ENCODE peak calls at places on chromosomes 7 and 10, in ten cellular contexts. Z is activated T-cell treated with anti-CD3 and anti-CD28 coated beads for 1 hour; G is brain microvascular endothelial cell; D is body of pancreas; I is NCI-H1092; E is activated CD4-positive, alpha-beta T cell treated with anti-CD3 and anti-CD28 coated beads for 24 hours; Q is iris pigment epithelial cell; S is NCI-H2081; C is fibroblast of the conjunctiva; O is NCI-H345. L is an unnamed sample.

GRCh38 chr7:107865956-107866775 is 24.8 kb upstream of the DLD start:
- DNase-seq in I (no peak), S (no peak), O (no peak), G (no peak), Q (peak; percentile 54), D (no peak), E (no peak), Z (no peak), C (no peak), L (no peak)

GRCh38 chr10:133140417-133141143 is 19.4 kb upstream of the KNDC1 start:
- DNase-seq in Z (no peak), E (no peak), G (no peak), S (no peak), O (no peak), D (no peak), C (no peak), Q (no peak), I (no peak), L (peak; percentile 42)

GRCh38 chr7:14834888-14835287 is 67.7 kb downstream of the DGKB start:
- DNase-seq in E (no peak), G (peak; percentile 48), I (no peak), C (no peak), O (no peak), Q (peak; percentile 31), S (peak; percentile 55), Z (no peak), D (no peak), L (no peak)

GRCh38 chr7:98456851-98457250 is 56.0 kb upstream of the BAIAP2L1 start:
- DNase-seq in G (no peak), Q (no peak), E (no peak), I (no peak), S (no peak), Z (no peak), C (no peak), O (no peak), D (no peak), L (no peak)

GRCh38 chr7:51043461-51043860 is 260.8 kb upstream of the GRB10 start:
- DNase-seq in I (no peak), Z (no peak), G (no peak), C (no peak), Q (no peak), S (no peak), D (no peak), E (no peak), O (no peak), L (no peak)

GRCh38 chr10:30391266-30391665 is 42.2 kb upstream of the MTPAP start:
- DNase-seq in Z (no peak), S (no peak), Q (no peak), C (no peak), D (no peak), O (no peak), G (no peak), E (no peak), I (no peak), L (no peak)

GRCh38 chr7:49099587-49100326 is 175.4 kb downstream of the CDC14C start:
- DNase-seq in S (no peak), I (no peak), Q (no peak), G (no peak), Z (no peak), C (no peak), O (no peak), E (no peak), D (no peak), L (no peak)

GRCh38 chr10:43128958-43129706 is 9.1 kb upstream of the CSGALNACT2 start:
- DNase-seq in C (peak; percentile 91), G (peak; percentile 92), Q (peak; percentile 99), D (no peak), O (no peak), I (no peak), E (no peak), Z (no peak), S (no peak), L (peak; percentile 14)

GRCh38 chr10:3803295-3803883 is 18.4 kb upstream of the KLF6 start:
- DNase-seq in Z (no peak), S (no peak), C (no peak), E (no peak), Q (no peak), O (no peak), G (no peak), D (peak; percentile 86), I (no peak), L (no peak)

GRCh38 chr7:47836080-47836479 is 112.2 kb downstream of the PKD1L1 start:
- DNase-seq in O (no peak), Q (no peak), C (no peak), S (no peak), G (no peak), Z (no peak), D (no peak), E (no peak), I (no peak), L (no peak)

GRCh38 chr10:119737827-119738226 is 12.0 kb downstream of the INPP5F start:
- DNase-seq in Z (no peak), Q (peak; percentile 95), I (no peak), G (peak; percentile 77), E (no peak), S (no peak), C (peak; percentile 79), O (no peak), D (peak; percentile 24), L (no peak)

GRCh38 chr7:29328811-29329210 is 134.2 kb downstream of the CHN2 start:
- DNase-seq in I (no peak), G (no peak), E (no peak), D (no peak), Q (peak; percentile 60), O (no peak), C (no peak), S (no peak), Z (no peak), L (no peak)

GRCh38 chr10:16231734-16232133 is 205.1 kb upstream of the PTER start:
- DNase-seq in E (no peak), C (no peak), G (no peak), O (no peak), D (no peak), I (no peak), Q (no peak), S (no peak), Z (no peak), L (no peak)

GRCh38 chr7:40644454-40645188 is 509.8 kb downstream of the SUGCT start:
- DNase-seq in G (no peak), S (peak; percentile 17), I (no peak), Q (no peak), D (no peak), Z (no peak), C (no peak), O (peak; percentile 3), E (no peak), L (no peak)

GRCh38 chr10:127535802-127536515 is 13.2 kb upstream of the NPS start:
- DNase-seq in S (no peak), Q (no peak), D (no peak), C (no peak), I (no peak), Z (no peak), G (no peak), O (no peak), E (no peak), L (no peak)